ENCODE peak calls at places on chromosomes 16 and 17, in six cellular contexts. Z is fibroblast of lung; B is psoas muscle; M is breast epithelium; F is CD4-positive, alpha-beta T cell; L is CD8-positive, alpha-beta T cell. R is an unnamed sample.

GRCh38 chr16:4805231-4805630 is 2.8 kb upstream of the ROGDI start:
- DNase-seq in F (no peak), M (no peak), Z (no peak), B (no peak), L (no peak), R (no peak)

GRCh38 chr17:75412455-75413317 is 7.2 kb upstream of the GRB2 start:
- DNase-seq in F (peak; percentile 55), Z (peak; percentile 48), L (peak; percentile 84), B (peak; percentile 58), M (peak; percentile 57), R (peak; percentile 46)

GRCh38 chr16:48334325-48334724 is 50.9 kb downstream of the SIAH1 start:
- DNase-seq in B (no peak), M (no peak), L (no peak), F (no peak), Z (no peak), R (no peak)

GRCh38 chr16:70694517-70695218 is 8.8 kb upstream of the MTSS2 start:
- DNase-seq in Z (no peak), B (peak; percentile 50), L (no peak), F (no peak), M (no peak), R (no peak)

GRCh38 chr17:80965606-80966005 is 26.0 kb upstream of the CHMP6 start:
- DNase-seq in F (no peak), Z (no peak), M (no peak), L (no peak), B (peak; percentile 46), R (no peak)

GRCh38 chr16:72560617-72561016 is 388.7 kb upstream of the PMFBP1 start:
- DNase-seq in B (no peak), L (no peak), Z (no peak), F (no peak), M (no peak), R (no peak)

GRCh38 chr16:83771306-83771942 is 36.4 kb upstream of the HSBP1 start:
- DNase-seq in M (no peak), L (no peak), F (no peak), B (peak; percentile 68), Z (no peak), R (no peak)

GRCh38 chr16:610513-611381 is 20.0 kb upstream of the WFIKKN1 start:
- DNase-seq in B (peak; percentile 84), L (peak; percentile 69), Z (peak; percentile 18), M (no peak), F (peak; percentile 39), R (no peak)

GRCh38 chr17:12987120-12987519 is 30.7 kb downstream of the ELAC2 start:
- DNase-seq in L (no peak), B (no peak), F (no peak), M (no peak), Z (no peak), R (no peak)

GRCh38 chr16:77574867-77575619 is 140.2 kb upstream of the ADAMTS18 start:
- DNase-seq in Z (no peak), M (no peak), L (no peak), B (peak; percentile 52), F (no peak), R (no peak)

GRCh38 chr17:32253117-32253611 is 12.5 kb upstream of the RHBDL3 start:
- DNase-seq in L (peak; percentile 66), B (peak; percentile 81), F (peak; percentile 42), M (peak; percentile 63), Z (peak; percentile 56), R (no peak)

GRCh38 chr17:45043813-45044540 is 7.5 kb downstream of the DCAKD start:
- DNase-seq in F (no peak), L (no peak), M (peak; percentile 76), B (no peak), Z (no peak), R (no peak)

GRCh38 chr17:7650509-7651096 is at the start of gene ATP1B2:
- DNase-seq in L (peak; percentile 83), M (peak; percentile 41), Z (peak; percentile 7), B (peak; percentile 76), F (peak; percentile 62), R (no peak)

GRCh38 chr16:88719933-88720296 is 13.6 kb downstream of the CTU2 start:
- DNase-seq in B (no peak), Z (no peak), M (no peak), L (no peak), F (no peak), R (no peak)

GRCh38 chr17:74539281-74539820 is 6.6 kb downstream of the CD300C start:
- DNase-seq in Z (no peak), M (no peak), B (no peak), L (no peak), F (no peak), R (no peak)

GRCh38 chr16:65657051-65657450 is 535.2 kb upstream of the CDH11 start:
- DNase-seq in F (no peak), L (no peak), Z (peak; percentile 16), M (no peak), B (no peak), R (no peak)

GRCh38 chr17:43848601-43849000 is 1.6 kb downstream of the CD300LG start:
- DNase-seq in B (no peak), Z (no peak), M (no peak), L (no peak), F (no peak), R (no peak)

GRCh38 chr17:45147102-45147580 is 1.1 kb upstream of the HEXIM1 start:
- DNase-seq in F (no peak), L (no peak), B (no peak), Z (peak; percentile 67), M (peak; percentile 64), R (no peak)

GRCh38 chr17:76561799-76562268 is 22.0 kb downstream of the PRCD start:
- DNase-seq in Z (peak; percentile 66), M (no peak), B (no peak), F (no peak), L (no peak), R (no peak)

GRCh38 chr16:75248142-75248535 is 3.3 kb downstream of the BCAR1 start:
- DNase-seq in M (no peak), Z (no peak), F (no peak), B (no peak), L (no peak), R (no peak)

GRCh38 chr17:77662796-77663195 is 295.7 kb upstream of the TNRC6C start:
- DNase-seq in B (no peak), F (no peak), Z (no peak), M (no peak), L (no peak), R (no peak)

GRCh38 chr17:76726766-76727718 is at the start of gene METTL23:
- DNase-seq in F (peak; percentile 90), Z (peak; percentile 66), B (peak; percentile 93), L (peak; percentile 88), M (peak; percentile 83), R (no peak)

GRCh38 chr17:80219013-80219776 is 938 bp downstream of the SGSH start:
- DNase-seq in Z (peak; percentile 88), M (peak; percentile 77), B (peak; percentile 80), F (peak; percentile 93), L (peak; percentile 96), R (peak; percentile 13)

GRCh38 chr17:40726919-40727318 is 23.4 kb upstream of the KRT24 start:
- DNase-seq in Z (peak; percentile 6), B (no peak), F (no peak), L (no peak), M (no peak), R (no peak)

GRCh38 chr16:55368205-55368604 is 44.2 kb downstream of the IRX6 start:
- DNase-seq in Z (no peak), F (no peak), L (no peak), B (no peak), M (no peak), R (no peak)

GRCh38 chr17:66276328-66276937 is 26.0 kb upstream of the PRKCA start:
- DNase-seq in M (no peak), Z (peak; percentile 70), B (no peak), F (no peak), L (no peak), R (no peak)

GRCh38 chr17:33112763-33113162 is 121.1 kb downstream of the SPACA3 start:
- DNase-seq in M (no peak), L (no peak), Z (peak; percentile 81), B (no peak), F (no peak), R (no peak)

GRCh38 chr16:77569406-77569805 is 134.6 kb upstream of the ADAMTS18 start:
- DNase-seq in Z (no peak), F (no peak), M (no peak), L (no peak), B (no peak), R (no peak)

GRCh38 chr17:4725646-4726300 is 5.5 kb upstream of the MED11 start:
- DNase-seq in M (no peak), F (no peak), L (no peak), Z (no peak), B (no peak), R (no peak)

DNA sequence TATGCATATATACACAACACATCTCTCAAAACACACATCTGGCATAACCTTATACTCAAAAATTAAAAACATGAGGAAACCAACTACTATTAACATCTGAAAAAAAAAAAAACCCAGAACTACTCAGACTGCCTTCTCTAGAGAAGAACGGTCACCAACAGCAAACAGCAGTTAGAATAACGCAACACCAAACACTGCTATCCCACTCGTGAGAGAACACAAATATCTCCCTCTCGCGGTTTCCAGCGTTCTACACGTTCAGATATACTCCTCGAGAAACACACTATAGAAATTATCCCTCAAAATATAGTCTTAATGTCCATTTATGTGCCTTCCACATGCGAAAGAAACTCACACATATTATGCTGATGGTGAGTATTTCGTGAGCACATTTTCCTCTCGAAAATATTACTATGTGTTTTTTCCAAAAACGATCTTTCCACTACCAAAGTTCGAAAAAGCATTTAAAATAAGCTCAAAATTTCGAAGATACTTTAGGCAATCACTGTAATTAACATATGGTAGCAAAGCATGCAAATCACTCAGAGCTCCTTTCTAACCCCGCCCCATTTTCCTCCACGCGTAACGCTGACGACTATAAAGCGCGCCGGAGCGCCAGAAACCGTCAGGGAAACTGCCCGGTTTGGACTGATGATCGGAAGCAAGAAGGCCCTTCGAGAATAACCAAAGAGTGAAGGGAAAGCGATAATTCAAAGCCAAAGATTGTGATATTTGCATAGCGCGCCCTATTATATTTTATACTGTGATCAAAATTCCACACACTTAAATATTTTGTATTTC is 60.1 kb downstream of the TEX14 start:
- DNase-seq in Z (peak; percentile 99), F (peak; percentile 91), B (peak; percentile 96), M (peak; percentile 89), L (peak; percentile 94), R (peak; percentile 99)
- H3K9me3 ChIP-seq in Z (no peaks in the 10 kb centered on the region), F (no peaks in the 10 kb centered on the region), B (no peaks in the 10 kb centered on the region), M (no peaks in the 10 kb centered on the region), L (no peaks in the 10 kb centered on the region), R (no peaks in the 10 kb centered on the region)

GRCh38 chr17:22460461-22461063 is 768.2 kb downstream of the KCNJ18 start:
- DNase-seq in Z (no peak), F (no peak), B (no peak), M (no peak), L (no peak), R (no peak)
- H3K9me3 ChIP-seq in Z (no peaks in the 10 kb centered on the region), F (peaks cover 3% of the 10 kb centered on the region), B (no peaks in the 10 kb centered on the region), M (peaks cover 20% of the 10 kb centered on the region), L (no peaks in the 10 kb centered on the region), R (peaks cover 35% of the 10 kb centered on the region)

DNA sequence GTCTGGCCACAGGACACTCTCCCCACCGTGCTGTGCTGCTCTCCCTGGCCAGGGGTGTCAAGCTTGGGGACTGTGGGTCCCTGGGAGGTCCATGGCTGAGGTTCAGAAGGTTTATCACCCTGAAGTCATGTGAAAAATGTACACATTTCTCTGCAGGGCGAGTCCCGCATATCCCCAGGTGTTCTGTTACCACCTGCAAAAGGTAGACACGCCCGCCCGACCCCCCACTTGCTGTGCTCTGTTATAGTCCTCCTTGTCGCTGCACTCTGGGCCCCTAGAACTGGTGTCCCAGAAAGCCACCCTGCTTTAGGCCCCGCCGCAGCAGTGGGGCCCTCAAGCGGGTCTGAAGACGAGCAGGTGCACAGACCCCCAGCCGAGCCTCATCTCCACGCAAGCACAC is 11.8 kb downstream of the JPT2 start:
- DNase-seq in M (no peak), Z (no peak), B (no peak), F (no peak), L (no peak), R (no peak)
- H3K9me3 ChIP-seq in M (no peaks in the 10 kb centered on the region), Z (no peaks in the 10 kb centered on the region), B (no peaks in the 10 kb centered on the region), F (no peaks in the 10 kb centered on the region), L (no peaks in the 10 kb centered on the region), R (peaks cover 8% of the 10 kb centered on the region)

GRCh38 chr17:78766225-78766624 is 15.8 kb downstream of the CYTH1 start:
- DNase-seq in F (no peak), L (no peak), Z (no peak), B (no peak), M (no peak), R (no peak)
- H3K9me3 ChIP-seq in F (no peaks in the 10 kb centered on the region), L (no peaks in the 10 kb centered on the region), Z (no peaks in the 10 kb centered on the region), B (no peaks in the 10 kb centered on the region), M (no peaks in the 10 kb centered on the region), R (no peaks in the 10 kb centered on the region)